ENCODE peak calls at places on chromosomes 7 and 10, in ten cellular contexts. V, F, R, H, Z, D, P, E, Q and A are unnamed samples.

GRCh38 chr7:75735059-75735458 is 3.7 kb downstream of the HIP1 start:
- DNase-seq in Q (no peak), H (no peak), P (no peak), R (no peak), Z (no peak), F (no peak), E (no peak), D (no peak), V (no peak), A (no peak)

GRCh38 chr7:147584771-147585193 is 1005.8 kb upstream of the C7orf33 start:
- DNase-seq in V (no peak), R (no peak), Q (peak; percentile 64), H (no peak), P (no peak), F (peak; percentile 49), Z (no peak), D (no peak), E (no peak), A (no peak)

GRCh38 chr7:143381427-143382125 is 431 bp downstream of the ZYX start:
- DNase-seq in H (no peak), F (peak; percentile 80), Q (peak; percentile 58), Z (peak; percentile 94), R (peak; percentile 85), E (peak; percentile 96), D (peak; percentile 67), V (no peak), P (peak; percentile 73), A (no peak)

GRCh38 chr7:110754649-110755048 is 336.3 kb upstream of the LRRN3 start:
- DNase-seq in H (no peak), V (no peak), E (no peak), R (no peak), P (no peak), D (no peak), Z (no peak), F (no peak), Q (no peak), A (no peak)

GRCh38 chr10:119705434-119705831 is 20.4 kb upstream of the INPP5F start:
- DNase-seq in D (no peak), F (no peak), P (no peak), V (no peak), R (no peak), Z (no peak), E (no peak), Q (no peak), H (no peak), A (peak; percentile 70)

GRCh38 chr7:12431886-12432285 is 28.2 kb upstream of the VWDE start:
- DNase-seq in D (no peak), H (no peak), Q (peak; percentile 83), Z (no peak), R (no peak), F (no peak), E (no peak), P (peak; percentile 93), V (peak; percentile 3), A (no peak)

GRCh38 chr10:110372656-110373055 is 67.9 kb upstream of the SMNDC1 start:
- DNase-seq in H (no peak), V (no peak), F (no peak), D (no peak), Z (no peak), E (no peak), R (no peak), Q (no peak), P (no peak), A (no peak)

GRCh38 chr7:22640269-22640668 is 86.7 kb upstream of the IL6 start:
- DNase-seq in Z (no peak), Q (no peak), H (no peak), E (no peak), D (no peak), V (no peak), R (no peak), P (no peak), F (no peak), A (peak; percentile 63)

GRCh38 chr7:27213904-27214586 is 14.2 kb upstream of the HOXA13 start:
- DNase-seq in V (no peak), H (no peak), P (no peak), R (no peak), F (no peak), Q (peak; percentile 63), E (no peak), D (no peak), Z (no peak), A (no peak)

GRCh38 chr10:78621183-78621789 is 447.5 kb upstream of the ZMIZ1 start:
- DNase-seq in P (no peak), V (peak; percentile 36), F (peak; percentile 64), Q (peak; percentile 18), H (no peak), Z (no peak), D (no peak), E (no peak), R (no peak), A (no peak)
- TF ChIP-seq CTCF in P (no peak), V (no peak), F (no peak), Q (no peak), H (no peak), Z (no peak), D (no peak), E (no peak), R (no peak), A (no peak)

GRCh38 chr10:73937333-73938020 is 26.5 kb downstream of the PLAU start:
- DNase-seq in H (no peak), R (peak; percentile 33), E (no peak), D (no peak), F (no peak), Q (no peak), Z (no peak), V (no peak), P (no peak), A (no peak)

GRCh38 chr10:73944356-73945100 is 33.6 kb downstream of the PLAU start:
- DNase-seq in Z (no peak), D (no peak), E (no peak), V (no peak), R (no peak), P (no peak), F (no peak), Q (no peak), H (no peak), A (no peak)

GRCh38 chr10:73935895-73936294 is 25.0 kb downstream of the PLAU start:
- DNase-seq in E (no peak), H (no peak), F (no peak), D (no peak), P (no peak), Z (no peak), V (no peak), R (no peak), Q (no peak), A (no peak)

GRCh38 chr10:73941300-73941699 is 30.4 kb downstream of the PLAU start:
- DNase-seq in E (no peak), Q (no peak), P (no peak), Z (no peak), V (no peak), F (no peak), D (no peak), R (no peak), H (no peak), A (no peak)

GRCh38 chr10:73940634-73941221 is 29.8 kb downstream of the PLAU start:
- DNase-seq in Q (peak; percentile 95), E (peak; percentile 97), Z (peak; percentile 91), D (peak; percentile 87), P (peak; percentile 73), H (peak; percentile 77), F (peak; percentile 81), R (peak; percentile 90), V (peak; percentile 32), A (no peak)
- H3K4me3 ChIP-seq in Q (no peak overlapping the region), E (no peak overlapping the region), Z (no peak overlapping the region), D (peak overlapping the region; percentile 2), P (peak overlapping the region; percentile 15), H (no peak overlapping the region), F (peak overlapping the region; percentile 51), R (peak overlapping the region; percentile 13), V (no peak overlapping the region), A (no peak overlapping the region)

DNA sequence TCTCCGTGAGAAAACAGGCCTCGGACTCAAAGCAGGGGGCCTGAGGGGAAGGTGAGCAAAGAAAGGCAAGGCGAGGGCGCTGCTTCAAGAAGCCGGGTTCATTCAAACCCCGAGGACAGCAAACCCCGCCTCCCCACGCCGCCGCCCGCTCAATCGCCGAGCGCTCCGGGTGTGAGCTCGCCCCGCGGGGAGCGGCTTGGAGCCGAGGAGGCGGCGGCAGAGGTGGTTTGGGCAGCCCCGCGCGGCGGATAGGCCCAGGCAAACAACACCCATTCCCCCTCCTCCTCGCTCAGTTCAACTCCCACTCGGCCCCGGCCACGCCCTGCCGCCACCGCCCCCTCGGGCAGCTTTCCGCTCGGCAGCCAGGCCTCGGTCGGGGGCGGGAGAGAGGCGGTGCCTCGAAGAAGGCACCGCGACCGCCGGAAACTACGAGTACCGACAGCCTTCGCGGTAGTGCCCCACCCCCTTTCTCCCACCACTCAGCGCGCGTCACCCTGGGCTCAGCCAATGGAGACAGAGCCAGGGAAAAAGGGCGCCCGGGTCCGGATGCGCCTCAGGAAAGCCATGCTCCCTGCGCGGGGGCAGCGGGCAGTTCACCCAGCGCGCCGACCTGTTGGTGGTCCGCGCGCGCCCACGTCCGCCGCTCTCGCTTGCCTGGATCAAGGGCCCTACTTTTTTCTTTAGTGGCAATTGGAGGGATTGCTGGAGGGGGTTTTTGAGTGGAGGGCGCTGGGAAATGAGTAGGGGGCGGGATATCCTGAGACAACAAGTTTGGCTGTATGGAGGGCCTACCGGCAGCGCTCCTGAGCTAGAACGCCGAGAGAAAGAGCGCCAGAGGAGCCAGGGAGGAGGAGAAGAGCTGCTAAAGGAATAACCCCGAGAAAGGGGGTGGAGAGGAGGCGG is 674 bp upstream of the SP4 start:
- DNase-seq in V (peak; percentile 94), Z (peak; percentile 99), E (peak; percentile 100), Q (peak; percentile 99), P (peak; percentile 98), D (peak; percentile 100), R (peak; percentile 99), H (peak; percentile 99), F (peak; percentile 99), A (peak; percentile 94)
- TF ChIP-seq CTCF in V (peak; percentile 13), Z (no peak), E (no peak), Q (no peak), P (no peak), D (peak; percentile 34), R (peak; percentile 22), H (no peak), F (no peak), A (no peak)

GRCh38 chr7:130387306-130387627 is 7.0 kb downstream of the CPA1 start:
- DNase-seq in F (no peak), Q (no peak), V (no peak), R (no peak), D (no peak), H (no peak), P (no peak), E (no peak), Z (no peak), A (no peak)

GRCh38 chr7:130385600-130386066 is 5.3 kb downstream of the CPA1 start:
- DNase-seq in D (no peak), F (no peak), Q (no peak), E (no peak), V (no peak), H (no peak), P (no peak), Z (no peak), R (no peak), A (no peak)

GRCh38 chr7:130386876-130387275 is 6.6 kb downstream of the CPA1 start:
- DNase-seq in Q (no peak), P (no peak), V (no peak), H (no peak), Z (no peak), E (peak; percentile 52), F (no peak), R (no peak), D (no peak), A (no peak)

GRCh38 chr7:130388671-130389070 is 8.4 kb downstream of the CPA1 start:
- DNase-seq in Q (no peak), Z (no peak), H (no peak), V (no peak), E (no peak), D (no peak), F (no peak), R (no peak), P (no peak), A (no peak)

GRCh38 chr7:130387628-130388403 is 7.5 kb downstream of the CPA1 start:
- DNase-seq in F (no peak), E (peak; percentile 43), R (no peak), Z (no peak), V (no peak), H (no peak), P (peak; percentile 82), Q (no peak), D (no peak), A (no peak)
- H3K4me3 ChIP-seq in F (no peak overlapping the region), E (no peak overlapping the region), R (no peak overlapping the region), Z (no peak overlapping the region), V (no peak overlapping the region), H (no peak overlapping the region), P (no peak overlapping the region), Q (no peak overlapping the region), D (no peak overlapping the region), A (no peak overlapping the region)